ENCODE peak calls at places on chromosome 18, in eight cellular contexts. F is CD8-positive, alpha-beta T cell; W is CD8-positive, alpha-beta memory T cell; C is pancreas; I is RWPE1; U is cardiac muscle cell; X is dorsolateral prefrontal cortex; R is mesenchymal stem cell. J is an unnamed sample.
A peak's percentile ranks its signal among the peaks of the same experiment; 100 is the strongest.

GRCh38 chr18:60372598-60372997 is at the start of gene MC4R:
- DNase-seq in X (peak; percentile 55), W (no peak), F (no peak), C (no peak), U (peak; percentile 74), R (peak; percentile 74), I (no peak), J (peak; percentile 14)

GRCh38 chr18:6737833-6738232 is 8.3 kb downstream of the ARHGAP28 start:
- DNase-seq in F (no peak), X (no peak), W (no peak), U (no peak), C (no peak), R (no peak), I (no peak), J (no peak)

GRCh38 chr18:26335139-26335933 is 109.1 kb downstream of the TAF4B start:
- DNase-seq in U (no peak), X (no peak), C (no peak), W (no peak), F (no peak), I (no peak), R (peak; percentile 32), J (no peak)

GRCh38 chr18:9708882-9709877 is 1.1 kb downstream of the RAB31 start:
- DNase-seq in I (no peak), C (no peak), W (no peak), F (no peak), R (peak; percentile 48), U (peak; percentile 69), X (no peak), J (peak; percentile 25)

GRCh38 chr18:78979058-78979680 is 449 bp upstream of the SALL3 start:
- DNase-seq in W (no peak), R (no peak), X (no peak), I (no peak), C (no peak), F (no peak), U (peak; percentile 43), J (no peak)

GRCh38 chr18:58788470-58788869 is 76.2 kb upstream of the ZNF532 start:
- DNase-seq in W (no peak), U (no peak), C (no peak), X (no peak), I (no peak), F (no peak), R (no peak), J (no peak)

GRCh38 chr18:34809697-34810096 is 99.6 kb downstream of the DTNA start:
- DNase-seq in F (no peak), X (no peak), U (peak; percentile 72), I (no peak), R (peak; percentile 38), C (peak; percentile 25), W (no peak), J (peak; percentile 55)

GRCh38 chr18:76494541-76495403 is at the start of gene ZNF516:
- DNase-seq in C (no peak), I (peak; percentile 13), R (peak; percentile 64), X (no peak), W (peak; percentile 31), U (peak; percentile 57), F (no peak), J (peak; percentile 46)

GRCh38 chr18:79856119-79857080 is 58.7 kb downstream of the KCNG2 start:
- DNase-seq in U (peak; percentile 63), C (no peak), F (no peak), R (peak; percentile 26), I (no peak), W (peak; percentile 25), X (peak; percentile 38), J (no peak)

GRCh38 chr18:22176282-22176621 is 6.9 kb downstream of the GATA6 start:
- DNase-seq in I (no peak), F (no peak), U (no peak), X (no peak), R (no peak), W (no peak), C (no peak), J (no peak)
- H3K27ac ChIP-seq in I (no peak overlapping the region), F (no peak overlapping the region), U (peak overlapping the region; percentile 99), X (no peak overlapping the region), R (no peak overlapping the region), W (no peak overlapping the region), C (peak overlapping the region; percentile 63), J (peak overlapping the region; percentile 100)

DNA sequence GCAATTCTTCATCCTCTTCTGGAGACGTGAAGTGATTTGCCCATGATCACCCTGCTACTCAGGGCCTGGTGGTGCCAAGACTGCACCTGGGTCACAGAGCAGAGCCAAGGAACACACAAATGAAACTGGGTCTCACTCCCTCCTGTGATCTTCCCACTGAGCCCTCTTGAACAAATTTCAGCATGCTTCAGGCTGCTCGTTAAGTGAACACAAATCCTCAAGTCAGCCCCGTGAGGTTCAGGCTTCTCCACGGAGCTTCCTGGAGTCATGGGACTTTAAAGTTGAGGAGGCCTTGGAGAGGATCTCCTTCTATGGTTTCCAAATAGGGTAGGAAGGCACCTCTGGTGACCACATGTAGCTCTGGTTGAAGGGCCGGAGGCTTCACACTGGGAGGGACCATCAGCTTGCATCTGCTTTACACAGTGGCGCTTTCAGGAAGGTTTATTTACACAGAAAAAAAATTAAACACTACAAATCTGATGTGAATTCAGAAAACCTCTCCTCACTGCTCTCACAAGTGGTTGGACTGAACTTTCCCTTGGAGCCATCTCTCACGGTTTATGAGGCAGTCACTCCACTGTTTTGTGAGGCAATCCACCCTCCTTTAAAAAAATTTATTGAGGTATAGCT is 255.4 kb downstream of the LOXHD1 start:
- DNase-seq in F (no peak), W (no peak), X (no peak), C (no peak), U (no peak), I (no peak), R (no peak), J (no peak)
- H3K27ac ChIP-seq in F (no peak overlapping the region), W (no peak overlapping the region), X (no peak overlapping the region), C (no peak overlapping the region), U (no peak overlapping the region), I (no peak overlapping the region), R (no peak overlapping the region), J (no peak overlapping the region)

GRCh38 chr18:57347784-57348183 is 4.6 kb upstream of the ST8SIA3 start:
- DNase-seq in U (no peak), F (no peak), X (no peak), W (no peak), I (no peak), R (no peak), C (no peak), J (no peak)

GRCh38 chr18:57353940-57354461 is 1.6 kb downstream of the ST8SIA3 start:
- DNase-seq in I (peak; percentile 27), X (no peak), F (no peak), R (peak; percentile 16), W (no peak), U (peak; percentile 56), C (peak; percentile 59), J (peak; percentile 30)

GRCh38 chr18:57352271-57352701 is at the start of gene ST8SIA3:
- DNase-seq in C (no peak), I (no peak), F (no peak), R (no peak), U (no peak), X (no peak), W (no peak), J (no peak)

GRCh38 chr18:57352761-57353136 is 392 bp downstream of the ST8SIA3 start:
- DNase-seq in C (no peak), R (no peak), X (no peak), U (no peak), W (no peak), I (no peak), F (no peak), J (no peak)

DNA sequence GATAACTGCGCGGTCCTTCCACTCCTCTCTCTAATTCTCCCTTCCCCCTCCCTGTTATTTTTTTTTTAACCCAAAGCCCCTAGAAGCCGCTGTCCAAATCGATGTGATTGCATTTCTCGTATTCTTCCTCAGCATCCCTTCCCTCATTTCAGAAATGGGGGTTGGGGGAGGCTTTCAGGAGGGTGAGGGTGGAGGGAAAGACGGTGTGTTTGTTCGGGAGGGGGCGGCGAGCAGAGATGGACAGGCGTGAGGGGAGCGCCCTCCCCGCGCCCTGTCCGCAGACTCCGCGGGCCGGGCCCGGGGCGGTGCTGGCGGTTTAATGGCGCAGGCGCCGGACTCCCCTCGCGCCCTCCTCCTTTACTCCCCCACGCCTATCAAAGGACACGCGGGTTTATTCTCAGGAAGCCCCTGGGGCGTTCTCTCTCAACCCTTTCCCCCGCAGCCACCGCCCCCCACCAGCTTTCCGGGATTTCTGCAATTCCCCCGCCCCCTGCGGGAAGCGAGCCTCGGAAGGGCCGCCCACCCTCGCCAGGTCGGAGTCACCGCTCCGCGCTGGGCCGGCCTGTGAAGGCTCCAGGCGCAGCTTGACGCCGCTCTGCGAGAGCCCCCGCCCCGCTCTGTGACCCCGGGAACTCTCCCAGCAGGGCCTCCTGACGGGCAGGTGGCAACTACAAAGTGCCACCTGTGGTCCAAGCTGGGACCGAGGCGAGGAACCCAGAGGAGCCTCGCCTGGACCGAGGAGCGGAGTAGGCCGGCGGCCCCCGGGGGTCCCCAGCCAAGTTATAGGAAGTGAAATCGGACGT is 981 bp downstream of the ST8SIA3 start:
- DNase-seq in U (no peak), W (no peak), C (peak; percentile 33), F (no peak), X (no peak), I (no peak), R (no peak), J (no peak)
- H3K27ac ChIP-seq in U (no peak overlapping the region), W (no peak overlapping the region), C (no peak overlapping the region), F (no peak overlapping the region), X (peak overlapping the region; percentile 87), I (no peak overlapping the region), R (no peak overlapping the region), J (no peak overlapping the region)

GRCh38 chr18:63318882-63319382 is 637 bp downstream of the BCL2 start:
- DNase-seq in U (no peak), C (no peak), W (peak; percentile 37), I (no peak), X (no peak), R (no peak), F (no peak), J (no peak)

GRCh38 chr18:63317982-63318881 is 1.3 kb downstream of the BCL2 start:
- DNase-seq in U (no peak), I (peak; percentile 14), W (peak; percentile 80), C (peak; percentile 51), X (no peak), R (no peak), F (peak; percentile 80), J (peak; percentile 47)

GRCh38 chr18:63315879-63316278 is 3.7 kb downstream of the BCL2 start:
- DNase-seq in I (no peak), X (no peak), F (no peak), W (no peak), R (no peak), U (no peak), C (no peak), J (no peak)

GRCh38 chr18:63316612-63317555 is 2.7 kb downstream of the BCL2 start:
- DNase-seq in W (no peak), I (no peak), F (no peak), R (no peak), U (no peak), C (no peak), X (no peak), J (no peak)

DNA sequence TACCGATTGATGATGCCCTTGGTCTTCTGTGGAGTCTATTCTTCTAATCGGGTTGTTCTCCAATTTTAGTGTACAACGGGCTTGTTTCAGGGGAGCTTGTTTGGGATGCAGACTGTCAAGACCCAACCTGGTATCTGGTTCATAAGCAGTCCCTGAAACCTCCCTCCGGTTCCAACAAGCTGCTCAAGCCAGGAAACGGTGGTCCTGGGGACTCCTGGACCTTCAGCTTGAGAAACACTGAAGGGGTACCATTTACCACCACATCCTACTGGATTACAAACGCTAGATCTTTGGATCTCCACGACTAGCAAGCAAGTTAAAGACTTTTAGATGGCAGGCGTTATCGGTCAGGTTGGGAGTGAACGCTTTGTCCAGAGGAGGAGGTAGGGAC is 2.0 kb downstream of the BCL2 start:
- DNase-seq in R (no peak), U (no peak), X (no peak), W (no peak), I (no peak), C (no peak), F (no peak), J (no peak)
- H3K27ac ChIP-seq in R (no peak overlapping the region), U (no peak overlapping the region), X (peak overlapping the region; percentile 84), W (peak overlapping the region; percentile 19), I (no peak overlapping the region), C (no peak overlapping the region), F (peak overlapping the region; percentile 73), J (peak overlapping the region; percentile 85)